ENCODE peak calls at places on chromosomes 3 and 15, in nine cellular contexts. E, U, Q, O, L, W, I, S and J are unnamed samples.

GRCh38 chr3:123110238-123110952 is 43.6 kb downstream of the PDIA5 start:
- DNase-seq in I (no peak), U (no peak), E (no peak), L (no peak), W (no peak), Q (no peak), O (no peak), S (no peak), J (no peak)

GRCh38 chr3:64440498-64440897 is 215.2 kb upstream of the PRICKLE2 start:
- DNase-seq in Q (peak; percentile 70), S (peak; percentile 71), L (no peak), W (no peak), O (peak; percentile 40), U (no peak), I (no peak), E (no peak), J (peak; percentile 84)

GRCh38 chr15:74799843-74800558 is 12.6 kb upstream of the LMAN1L start:
- DNase-seq in L (peak; percentile 86), S (peak; percentile 59), E (peak; percentile 43), W (peak; percentile 91), Q (peak; percentile 87), O (peak; percentile 68), I (peak; percentile 72), U (peak; percentile 29), J (peak; percentile 85)

GRCh38 chr15:71103102-71103676 is 12.1 kb upstream of the THSD4 start:
- DNase-seq in E (peak; percentile 15), L (no peak), I (peak; percentile 49), O (peak; percentile 61), Q (peak; percentile 62), W (no peak), S (no peak), U (peak; percentile 50), J (no peak)

GRCh38 chr15:101150723-101151040 is 101.2 kb downstream of the CHSY1 start:
- DNase-seq in E (no peak), U (no peak), Q (no peak), O (no peak), I (no peak), W (no peak), L (no peak), S (no peak), J (no peak)

GRCh38 chr15:54979949-54980348 is 216.8 kb downstream of the RSL24D1 start:
- DNase-seq in L (no peak), Q (no peak), E (no peak), S (no peak), U (no peak), O (no peak), W (no peak), I (no peak), J (no peak)

GRCh38 chr3:123716421-123716820 is 131.6 kb upstream of the HACD2 start:
- DNase-seq in E (no peak), Q (no peak), U (no peak), S (no peak), I (no peak), W (no peak), O (no peak), L (no peak), J (no peak)

GRCh38 chr3:133136114-133137041 is 98.2 kb downstream of the TMEM108 start:
- DNase-seq in S (no peak), E (no peak), U (no peak), O (no peak), L (no peak), W (no peak), I (no peak), Q (no peak), J (no peak)

GRCh38 chr15:100934735-100935134 is 15.6 kb downstream of the LRRK1 start:
- DNase-seq in I (no peak), W (no peak), U (no peak), O (peak; percentile 58), L (no peak), Q (no peak), E (no peak), S (no peak), J (no peak)

GRCh38 chr15:88571153-88572029 is 24.9 kb upstream of the DET1 start:
- DNase-seq in Q (no peak), L (no peak), E (no peak), I (peak; percentile 64), O (no peak), W (no peak), S (no peak), U (no peak), J (no peak)

GRCh38 chr3:47385007-47385406 is 4.2 kb downstream of the PTPN23 start:
- DNase-seq in L (no peak), O (no peak), S (no peak), U (no peak), E (peak; percentile 81), W (no peak), Q (no peak), I (no peak), J (no peak)

GRCh38 chr3:186440850-186441249 is 78.8 kb upstream of the DGKG start:
- DNase-seq in U (no peak), Q (no peak), L (no peak), S (no peak), W (no peak), I (no peak), E (no peak), O (no peak), J (no peak)

GRCh38 chr15:73052679-73053397 is 575 bp downstream of the NEO1 start:
- DNase-seq in W (peak; percentile 65), L (peak; percentile 56), O (peak; percentile 62), S (peak; percentile 51), U (peak; percentile 23), E (peak; percentile 37), Q (peak; percentile 29), I (peak; percentile 12), J (peak; percentile 41)

GRCh38 chr3:66499881-66500574 is 794 bp downstream of the LRIG1 start:
- DNase-seq in U (no peak), Q (peak; percentile 34), E (no peak), W (peak; percentile 72), I (peak; percentile 29), O (no peak), L (no peak), S (peak; percentile 43), J (peak; percentile 54)

GRCh38 chr3:166447513-166447912 is 610.3 kb upstream of the BCHE start:
- DNase-seq in L (no peak), E (no peak), U (no peak), Q (no peak), S (no peak), W (no peak), O (no peak), I (no peak), J (no peak)

GRCh38 chr3:17057316-17057715 is 172.6 kb downstream of the PLCL2 start:
- DNase-seq in Q (no peak), E (no peak), S (no peak), I (no peak), U (no peak), W (no peak), O (no peak), L (no peak), J (no peak)

GRCh38 chr3:42490243-42490642 is 12.2 kb upstream of the VIPR1 start:
- DNase-seq in L (peak; percentile 46), I (no peak), E (no peak), W (no peak), Q (peak; percentile 97), U (peak; percentile 59), S (peak; percentile 16), O (peak; percentile 62), J (peak; percentile 80)

GRCh38 chr15:79031821-79032220 is 58.8 kb downstream of the RASGRF1 start:
- DNase-seq in E (no peak), Q (no peak), L (no peak), W (no peak), I (no peak), S (no peak), U (no peak), O (no peak), J (no peak)

GRCh38 chr3:147409143-147410121 is at the start of gene ZIC1:
- DNase-seq in I (no peak), S (no peak), Q (no peak), U (no peak), O (no peak), E (no peak), W (no peak), L (peak; percentile 87), J (no peak)

GRCh38 chr15:57216288-57216687 is 160.0 kb upstream of the CGNL1 start:
- DNase-seq in I (no peak), U (no peak), O (peak; percentile 25), S (no peak), Q (no peak), L (no peak), W (no peak), E (no peak), J (no peak)
- H3K4me1 ChIP-seq in I (peaks cover 41% of the 10 kb centered on the region), U (peaks cover 9% of the 10 kb centered on the region), O (peaks cover 36% of the 10 kb centered on the region), S (peaks cover 4% of the 10 kb centered on the region), Q (peaks cover 80% of the 10 kb centered on the region), L (peaks cover 2% of the 10 kb centered on the region), W (peaks cover 7% of the 10 kb centered on the region), E (peaks cover 20% of the 10 kb centered on the region), J (peaks cover 3% of the 10 kb centered on the region)

DNA sequence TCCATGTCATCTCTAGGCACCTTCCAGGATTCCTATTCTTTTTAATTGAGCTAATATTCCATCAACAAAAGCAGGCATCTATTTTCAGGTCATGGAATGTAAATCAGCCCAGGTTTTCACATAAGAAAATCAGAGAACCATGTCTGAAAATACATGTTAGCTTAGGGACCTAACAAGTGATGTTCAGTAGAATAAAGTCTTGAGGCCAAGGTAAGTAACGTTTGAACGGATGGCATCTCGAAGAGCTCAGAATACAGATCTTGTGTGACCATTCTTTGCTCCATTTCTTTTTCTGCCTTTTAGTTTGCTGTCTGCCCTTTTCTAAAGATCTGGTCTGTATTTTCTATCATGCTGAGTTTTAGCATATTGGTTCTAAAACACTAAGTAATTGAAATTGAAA is 16.5 kb upstream of the KCNMB2 start:
- DNase-seq in U (no peak), L (no peak), S (no peak), Q (no peak), W (no peak), I (no peak), E (no peak), O (no peak), J (no peak)
- H3K4me1 ChIP-seq in U (no peaks in the 10 kb centered on the region), L (no peaks in the 10 kb centered on the region), S (peaks cover 1% of the 10 kb centered on the region), Q (no peaks in the 10 kb centered on the region), W (no peaks in the 10 kb centered on the region), I (no peaks in the 10 kb centered on the region), E (no peaks in the 10 kb centered on the region), O (no peaks in the 10 kb centered on the region), J (no peaks in the 10 kb centered on the region)

DNA sequence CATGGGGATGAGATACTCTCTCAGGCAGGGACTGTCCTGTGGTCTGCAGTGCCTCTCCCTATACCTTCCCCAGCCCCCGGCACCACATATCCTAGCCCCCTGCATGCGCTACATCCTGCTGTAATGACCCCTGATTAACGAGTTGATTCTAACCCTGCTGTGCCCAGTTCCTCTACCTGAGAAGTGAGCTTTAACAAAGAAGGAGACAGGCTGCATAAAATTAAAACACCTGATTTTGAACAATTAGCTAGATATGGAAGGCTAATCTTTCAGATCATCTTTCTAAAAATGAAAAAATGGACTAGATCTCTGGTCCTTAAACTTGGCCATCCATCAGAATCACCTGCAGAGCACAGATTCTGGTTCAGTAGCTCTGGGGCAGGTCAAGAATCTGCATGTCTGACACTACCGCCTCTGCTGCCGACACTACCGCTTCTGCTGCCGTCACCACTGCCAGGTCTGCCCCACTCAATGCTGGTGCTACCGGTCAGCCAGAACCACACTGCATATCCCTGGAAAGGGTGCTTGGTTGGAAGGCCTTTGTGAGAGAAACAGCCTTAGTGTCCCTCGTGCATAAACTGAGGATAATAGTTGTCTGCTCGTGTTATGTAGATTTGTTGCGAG is 33.6 kb upstream of the ZBTB38 start:
- DNase-seq in U (no peak), W (no peak), I (no peak), L (no peak), E (no peak), S (no peak), Q (no peak), O (no peak), J (no peak)
- H3K4me1 ChIP-seq in U (no peaks in the 10 kb centered on the region), W (peaks cover 20% of the 10 kb centered on the region), I (peaks cover 20% of the 10 kb centered on the region), L (no peaks in the 10 kb centered on the region), E (peaks cover 57% of the 10 kb centered on the region), S (no peaks in the 10 kb centered on the region), Q (no peaks in the 10 kb centered on the region), O (peaks cover 70% of the 10 kb centered on the region), J (peaks cover 15% of the 10 kb centered on the region)

GRCh38 chr3:135781026-135781815 is 184.3 kb upstream of the PPP2R3A start:
- DNase-seq in L (no peak), E (no peak), S (no peak), I (no peak), W (no peak), Q (no peak), O (no peak), U (no peak), J (no peak)
- H3K4me1 ChIP-seq in L (no peaks in the 10 kb centered on the region), E (no peaks in the 10 kb centered on the region), S (no peaks in the 10 kb centered on the region), I (no peaks in the 10 kb centered on the region), W (no peaks in the 10 kb centered on the region), Q (no peaks in the 10 kb centered on the region), O (no peaks in the 10 kb centered on the region), U (no peaks in the 10 kb centered on the region), J (no peaks in the 10 kb centered on the region)